ENCODE peak calls at places on chromosomes 3 and 15, in nine cellular contexts. One of them, this sample, is unnamed.

GRCh38 chr3:116264546-116265174 is 180.6 kb downstream of the LSAMP start:
- DNase-seq in H9: no peak
- DNase-seq in GM23338: peak
- DNase-seq in activated B cell treated with CpG ODN at 0.5 μM for 24 hours: no peak
- DNase-seq in astrocyte: peak
- DNase-seq in IMR-90: no peak
- DNase-seq in AG09309: no peak
- DNase-seq in endothelial cell: no peak
- DNase-seq in WTC11: no peak
- DNase-seq in this sample: no peak

GRCh38 chr3:188830955-188831354 is 340.8 kb upstream of the TPRG1 start:
- DNase-seq in H9: no peak
- DNase-seq in GM23338: peak
- DNase-seq in activated B cell treated with CpG ODN at 0.5 μM for 24 hours: no peak
- DNase-seq in astrocyte: no peak
- DNase-seq in IMR-90: no peak
- DNase-seq in AG09309: no peak
- DNase-seq in endothelial cell: no peak
- DNase-seq in WTC11: no peak
- DNase-seq in this sample: peak

GRCh38 chr3:13307041-13307440 is 113.1 kb downstream of the NUP210 start:
- DNase-seq in H9: no peak
- DNase-seq in GM23338: no peak
- DNase-seq in activated B cell treated with CpG ODN at 0.5 μM for 24 hours: no peak
- DNase-seq in astrocyte: no peak
- DNase-seq in IMR-90: no peak
- DNase-seq in AG09309: no peak
- DNase-seq in endothelial cell: no peak
- DNase-seq in WTC11: no peak
- DNase-seq in this sample: no peak

GRCh38 chr15:55267401-55268053 is 22.1 kb downstream of the RAB27A start:
- DNase-seq in H9: no peak
- DNase-seq in GM23338: no peak
- DNase-seq in activated B cell treated with CpG ODN at 0.5 μM for 24 hours: peak
- DNase-seq in astrocyte: peak
- DNase-seq in IMR-90: peak
- DNase-seq in AG09309: no peak
- DNase-seq in endothelial cell: no peak
- DNase-seq in WTC11: no peak
- DNase-seq in this sample: peak

GRCh38 chr15:95249524-95249923 is 1018.2 kb downstream of the MCTP2 start:
- DNase-seq in H9: no peak
- DNase-seq in GM23338: no peak
- DNase-seq in activated B cell treated with CpG ODN at 0.5 μM for 24 hours: no peak
- DNase-seq in astrocyte: no peak
- DNase-seq in IMR-90: no peak
- DNase-seq in AG09309: no peak
- DNase-seq in endothelial cell: no peak
- DNase-seq in WTC11: no peak
- DNase-seq in this sample: peak

GRCh38 chr3:137165117-137165806 is 207.5 kb downstream of the IL20RB start:
- DNase-seq in H9: no peak
- DNase-seq in GM23338: no peak
- DNase-seq in activated B cell treated with CpG ODN at 0.5 μM for 24 hours: no peak
- DNase-seq in astrocyte: peak
- DNase-seq in IMR-90: peak
- DNase-seq in AG09309: no peak
- DNase-seq in endothelial cell: no peak
- DNase-seq in WTC11: no peak
- DNase-seq in this sample: no peak

GRCh38 chr3:14296352-14296751 is 106.1 kb upstream of the SLC6A6 start:
- DNase-seq in H9: no peak
- DNase-seq in GM23338: no peak
- DNase-seq in activated B cell treated with CpG ODN at 0.5 μM for 24 hours: no peak
- DNase-seq in astrocyte: no peak
- DNase-seq in IMR-90: no peak
- DNase-seq in AG09309: no peak
- DNase-seq in endothelial cell: no peak
- DNase-seq in WTC11: peak
- DNase-seq in this sample: no peak

GRCh38 chr15:78209646-78210348 is 24.6 kb downstream of the ACSBG1 start:
- DNase-seq in H9: no peak
- DNase-seq in GM23338: no peak
- DNase-seq in activated B cell treated with CpG ODN at 0.5 μM for 24 hours: no peak
- DNase-seq in astrocyte: no peak
- DNase-seq in IMR-90: no peak
- DNase-seq in AG09309: no peak
- DNase-seq in endothelial cell: no peak
- DNase-seq in WTC11: no peak
- DNase-seq in this sample: no peak

GRCh38 chr3:129749692-129750091 is 143.2 kb upstream of the PLXND1 start:
- DNase-seq in H9: no peak
- DNase-seq in GM23338: no peak
- DNase-seq in activated B cell treated with CpG ODN at 0.5 μM for 24 hours: no peak
- DNase-seq in astrocyte: no peak
- DNase-seq in IMR-90: no peak
- DNase-seq in AG09309: no peak
- DNase-seq in endothelial cell: no peak
- DNase-seq in WTC11: no peak
- DNase-seq in this sample: no peak

GRCh38 chr3:96354742-96355141 is 459.7 kb upstream of the EPHA6 start:
- DNase-seq in H9: no peak
- DNase-seq in GM23338: no peak
- DNase-seq in activated B cell treated with CpG ODN at 0.5 μM for 24 hours: no peak
- DNase-seq in astrocyte: peak
- DNase-seq in IMR-90: no peak
- DNase-seq in AG09309: no peak
- DNase-seq in endothelial cell: no peak
- DNase-seq in WTC11: no peak
- DNase-seq in this sample: peak

GRCh38 chr3:126837773-126838172 is 133.7 kb downstream of the CHCHD6 start:
- DNase-seq in H9: no peak
- DNase-seq in GM23338: no peak
- DNase-seq in activated B cell treated with CpG ODN at 0.5 μM for 24 hours: no peak
- DNase-seq in astrocyte: no peak
- DNase-seq in IMR-90: no peak
- DNase-seq in AG09309: no peak
- DNase-seq in endothelial cell: no peak
- DNase-seq in WTC11: no peak
- DNase-seq in this sample: no peak

GRCh38 chr3:55333923-55334322 is 153.2 kb downstream of the WNT5A start:
- DNase-seq in H9: no peak
- DNase-seq in GM23338: no peak
- DNase-seq in activated B cell treated with CpG ODN at 0.5 μM for 24 hours: no peak
- DNase-seq in astrocyte: peak
- DNase-seq in IMR-90: peak
- DNase-seq in AG09309: no peak
- DNase-seq in endothelial cell: no peak
- DNase-seq in WTC11: no peak
- DNase-seq in this sample: peak

GRCh38 chr15:70045045-70045444 is 52.7 kb downstream of the TLE3 start:
- DNase-seq in H9: no peak
- DNase-seq in GM23338: no peak
- DNase-seq in activated B cell treated with CpG ODN at 0.5 μM for 24 hours: no peak
- DNase-seq in astrocyte: peak
- DNase-seq in IMR-90: peak
- DNase-seq in AG09309: peak
- DNase-seq in endothelial cell: no peak
- DNase-seq in WTC11: no peak
- DNase-seq in this sample: no peak

GRCh38 chr15:78216276-78217229 is 17.8 kb downstream of the ACSBG1 start:
- DNase-seq in H9: no peak
- DNase-seq in GM23338: no peak
- DNase-seq in activated B cell treated with CpG ODN at 0.5 μM for 24 hours: no peak
- DNase-seq in astrocyte: no peak
- DNase-seq in IMR-90: no peak
- DNase-seq in AG09309: no peak
- DNase-seq in endothelial cell: no peak
- DNase-seq in WTC11: no peak
- DNase-seq in this sample: no peak

GRCh38 chr15:73239564-73240208 is 129.1 kb downstream of the HCN4 start:
- DNase-seq in H9: no peak
- DNase-seq in GM23338: peak
- DNase-seq in activated B cell treated with CpG ODN at 0.5 μM for 24 hours: no peak
- DNase-seq in astrocyte: no peak
- DNase-seq in IMR-90: peak
- DNase-seq in AG09309: no peak
- DNase-seq in endothelial cell: no peak
- DNase-seq in WTC11: no peak
- DNase-seq in this sample: peak

GRCh38 chr15:89171136-89172072 is 50.0 kb downstream of the RLBP1 start:
- DNase-seq in H9: peak
- DNase-seq in GM23338: peak
- DNase-seq in activated B cell treated with CpG ODN at 0.5 μM for 24 hours: no peak
- DNase-seq in astrocyte: peak
- DNase-seq in IMR-90: peak
- DNase-seq in AG09309: no peak
- DNase-seq in endothelial cell: peak
- DNase-seq in WTC11: peak
- DNase-seq in this sample: peak

GRCh38 chr15:23857028-23857641 is 170.0 kb upstream of the NDN start:
- DNase-seq in H9: peak
- DNase-seq in GM23338: peak
- DNase-seq in activated B cell treated with CpG ODN at 0.5 μM for 24 hours: no peak
- DNase-seq in astrocyte: no peak
- DNase-seq in IMR-90: peak
- DNase-seq in AG09309: no peak
- DNase-seq in endothelial cell: peak
- DNase-seq in WTC11: peak
- DNase-seq in this sample: peak
- TF ChIP-seq CTCF in H9: peak
- TF ChIP-seq CTCF in GM23338: peak
- TF ChIP-seq CTCF in activated B cell treated with CpG ODN at 0.5 μM for 24 hours: no peak
- TF ChIP-seq CTCF in astrocyte: peak
- TF ChIP-seq CTCF in IMR-90: peak
- TF ChIP-seq CTCF in AG09309: no peak
- TF ChIP-seq CTCF in endothelial cell: peak
- TF ChIP-seq CTCF in WTC11: peak
- TF ChIP-seq CTCF in this sample: peak

DNA sequence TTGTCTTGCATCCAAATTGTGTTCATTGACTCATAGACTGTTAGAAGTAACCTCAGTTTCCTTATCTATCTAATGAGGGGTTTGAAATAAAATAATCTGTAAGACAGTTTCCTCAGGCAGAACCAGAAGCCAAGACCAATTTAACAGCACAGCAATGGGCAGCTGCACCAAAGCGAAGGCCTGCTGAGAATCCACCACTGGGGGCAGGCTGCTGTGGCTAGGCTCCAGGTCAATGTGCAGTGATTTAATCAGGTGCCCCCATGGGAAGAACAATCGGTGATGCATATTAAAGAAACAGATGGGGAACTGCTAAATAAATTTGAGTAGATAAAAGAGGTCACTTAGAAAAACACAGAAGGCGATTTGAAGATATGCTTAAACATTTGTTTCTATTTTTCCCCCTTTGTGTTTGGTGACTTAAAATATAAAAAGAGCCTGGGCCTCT is 28.0 kb upstream of the TMOD3 start:
- DNase-seq in H9: peak
- DNase-seq in GM23338: peak
- DNase-seq in activated B cell treated with CpG ODN at 0.5 μM for 24 hours: no peak
- DNase-seq in astrocyte: peak
- DNase-seq in IMR-90: peak
- DNase-seq in AG09309: no peak
- DNase-seq in endothelial cell: peak
- DNase-seq in WTC11: peak
- DNase-seq in this sample: peak
- TF ChIP-seq CTCF in H9: peak
- TF ChIP-seq CTCF in GM23338: peak
- TF ChIP-seq CTCF in activated B cell treated with CpG ODN at 0.5 μM for 24 hours: no peak
- TF ChIP-seq CTCF in astrocyte: peak
- TF ChIP-seq CTCF in IMR-90: peak
- TF ChIP-seq CTCF in AG09309: peak
- TF ChIP-seq CTCF in endothelial cell: peak
- TF ChIP-seq CTCF in WTC11: peak
- TF ChIP-seq CTCF in this sample: peak

DNA sequence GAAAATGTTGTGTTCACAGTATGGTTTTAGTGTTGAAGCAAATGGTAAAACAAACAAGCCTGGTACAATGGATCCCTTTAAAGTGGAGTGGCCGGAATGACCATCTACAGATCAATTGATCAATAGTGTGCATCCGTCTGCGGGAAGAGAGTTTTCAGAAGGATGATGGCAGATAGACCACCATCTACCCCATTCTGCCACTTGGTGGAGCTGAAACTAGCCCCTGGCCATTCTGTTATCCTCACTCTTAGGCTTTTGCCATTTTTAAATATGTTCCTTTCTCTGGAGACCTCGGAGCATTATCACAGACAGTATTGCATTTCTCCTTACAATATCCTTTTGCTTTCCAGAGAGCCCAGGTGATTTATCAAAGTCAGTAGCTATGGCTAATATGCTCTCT is 258.9 kb upstream of the CFAP20DC start:
- DNase-seq in H9: no peak
- DNase-seq in GM23338: peak
- DNase-seq in activated B cell treated with CpG ODN at 0.5 μM for 24 hours: no peak
- DNase-seq in astrocyte: no peak
- DNase-seq in IMR-90: no peak
- DNase-seq in AG09309: no peak
- DNase-seq in endothelial cell: peak
- DNase-seq in WTC11: peak
- DNase-seq in this sample: peak
- TF ChIP-seq CTCF in H9: peak
- TF ChIP-seq CTCF in GM23338: peak
- TF ChIP-seq CTCF in activated B cell treated with CpG ODN at 0.5 μM for 24 hours: no peak
- TF ChIP-seq CTCF in astrocyte: no peak
- TF ChIP-seq CTCF in IMR-90: no peak
- TF ChIP-seq CTCF in AG09309: peak
- TF ChIP-seq CTCF in endothelial cell: no peak
- TF ChIP-seq CTCF in WTC11: no peak
- TF ChIP-seq CTCF in this sample: peak

GRCh38 chr15:44591326-44591725 is 54.4 kb downstream of the EIF3J start:
- DNase-seq in H9: no peak
- DNase-seq in GM23338: no peak
- DNase-seq in activated B cell treated with CpG ODN at 0.5 μM for 24 hours: no peak
- DNase-seq in astrocyte: no peak
- DNase-seq in IMR-90: no peak
- DNase-seq in AG09309: no peak
- DNase-seq in endothelial cell: no peak
- DNase-seq in WTC11: no peak
- DNase-seq in this sample: no peak

GRCh38 chr15:44595246-44595645 is 58.3 kb downstream of the EIF3J start:
- DNase-seq in H9: no peak
- DNase-seq in GM23338: no peak
- DNase-seq in activated B cell treated with CpG ODN at 0.5 μM for 24 hours: no peak
- DNase-seq in astrocyte: no peak
- DNase-seq in IMR-90: no peak
- DNase-seq in AG09309: no peak
- DNase-seq in endothelial cell: no peak
- DNase-seq in WTC11: no peak
- DNase-seq in this sample: no peak

GRCh38 chr15:44595656-44596510 is 58.9 kb downstream of the EIF3J start:
- DNase-seq in H9: no peak
- DNase-seq in GM23338: no peak
- DNase-seq in activated B cell treated with CpG ODN at 0.5 μM for 24 hours: no peak
- DNase-seq in astrocyte: no peak
- DNase-seq in IMR-90: no peak
- DNase-seq in AG09309: no peak
- DNase-seq in endothelial cell: no peak
- DNase-seq in WTC11: no peak
- DNase-seq in this sample: no peak

GRCh38 chr15:44596511-44597010 is 59.6 kb downstream of the EIF3J start:
- DNase-seq in H9: no peak
- DNase-seq in GM23338: no peak
- DNase-seq in activated B cell treated with CpG ODN at 0.5 μM for 24 hours: no peak
- DNase-seq in astrocyte: no peak
- DNase-seq in IMR-90: no peak
- DNase-seq in AG09309: no peak
- DNase-seq in endothelial cell: no peak
- DNase-seq in WTC11: no peak
- DNase-seq in this sample: no peak

GRCh38 chr15:44593042-44593736 is 56.2 kb downstream of the EIF3J start:
- DNase-seq in H9: no peak
- DNase-seq in GM23338: no peak
- DNase-seq in activated B cell treated with CpG ODN at 0.5 μM for 24 hours: no peak
- DNase-seq in astrocyte: no peak
- DNase-seq in IMR-90: no peak
- DNase-seq in AG09309: no peak
- DNase-seq in endothelial cell: no peak
- DNase-seq in WTC11: no peak
- DNase-seq in this sample: peak
- TF ChIP-seq CTCF in H9: peak
- TF ChIP-seq CTCF in GM23338: peak
- TF ChIP-seq CTCF in activated B cell treated with CpG ODN at 0.5 μM for 24 hours: no peak
- TF ChIP-seq CTCF in astrocyte: peak
- TF ChIP-seq CTCF in IMR-90: peak
- TF ChIP-seq CTCF in AG09309: peak
- TF ChIP-seq CTCF in endothelial cell: peak
- TF ChIP-seq CTCF in WTC11: no peak
- TF ChIP-seq CTCF in this sample: peak